ENCODE peak calls at places on chromosome 7, in six cellular contexts. R is testis, J is thoracic aorta, W is neural progenitor cell, K is adrenal gland, E is body of pancreas. Z is an unnamed sample. For H3K36me3, the result is how much of the 10 kb centered on the place peaks cover.

GRCh38 chr7:516606-517456 is 2.8 kb downstream of the PDGFA start:
- DNase-seq in W (peak), E (peak), R (no peak), K (peak), J (no peak), Z (peak)

GRCh38 chr7:78438433-78438832 is 639.9 kb downstream of the PHTF2 start:
- DNase-seq in E (peak), J (no peak), W (no peak), K (no peak), R (no peak), Z (no peak)

GRCh38 chr7:142612264-142612881 is 136.9 kb upstream of the PRSS1 start:
- DNase-seq in R (peak), W (no peak), J (no peak), K (peak), E (no peak), Z (no peak)

GRCh38 chr7:152411389-152411788 is 24.4 kb downstream of the KMT2C start:
- DNase-seq in J (no peak), R (peak), W (peak), K (no peak), E (no peak), Z (peak)

GRCh38 chr7:132084776-132085388 is 491.4 kb downstream of the PLXNA4 start:
- DNase-seq in K (peak), E (peak), J (no peak), W (no peak), R (no peak), Z (peak)

GRCh38 chr7:24842449-24843241 is 85.4 kb upstream of the GSDME start:
- DNase-seq in J (no peak), W (peak), R (no peak), K (no peak), E (no peak), Z (no peak)

GRCh38 chr7:151794508-151795167 is 82.3 kb downstream of the PRKAG2 start:
- DNase-seq in J (no peak), E (no peak), R (no peak), W (no peak), K (peak), Z (peak)

GRCh38 chr7:21944616-21945373 is 904 bp downstream of the CDCA7L start:
- DNase-seq in K (no peak), W (peak), J (no peak), E (peak), R (peak), Z (peak)

GRCh38 chr7:1698221-1698620 is 28.1 kb downstream of the ELFN1 start:
- DNase-seq in E (no peak), K (no peak), J (no peak), R (no peak), W (no peak), Z (no peak)

GRCh38 chr7:46444266-46444665 is 523.2 kb upstream of the IGFBP3 start:
- DNase-seq in R (no peak), J (no peak), K (no peak), W (no peak), E (no peak), Z (no peak)

GRCh38 chr7:114660007-114660406 is 245.4 kb downstream of the FOXP2 start:
- DNase-seq in K (no peak), J (no peak), R (no peak), E (no peak), W (no peak), Z (no peak)

GRCh38 chr7:95723583-95724180 is 48.7 kb upstream of the DYNC1I1 start:
- DNase-seq in W (peak), K (peak), R (peak), E (peak), J (no peak), Z (peak)

GRCh38 chr7:38367301-38367700 is 93.9 kb upstream of the TARP start:
- DNase-seq in R (no peak), J (no peak), W (no peak), K (no peak), E (no peak), Z (no peak)

GRCh38 chr7:15915694-15916093 is 229.2 kb upstream of the MEOX2 start:
- DNase-seq in W (no peak), E (no peak), K (no peak), R (no peak), J (no peak), Z (no peak)

GRCh38 chr7:33979300-33979806 is 74.0 kb downstream of the BMPER start:
- DNase-seq in W (no peak), J (no peak), E (no peak), K (no peak), R (no peak), Z (no peak)

GRCh38 chr7:106313456-106313891 is 28.7 kb upstream of the NAMPT start:
- DNase-seq in J (no peak), W (no peak), R (no peak), K (no peak), E (no peak), Z (no peak)

GRCh38 chr7:47351233-47352154 is 230.4 kb downstream of the TNS3 start:
- DNase-seq in J (no peak), E (no peak), K (no peak), R (no peak), W (peak), Z (no peak)

GRCh38 chr7:67696124-67696523 is 699.5 kb downstream of the TYW1 start:
- DNase-seq in J (no peak), K (no peak), E (no peak), W (no peak), R (no peak), Z (no peak)

GRCh38 chr7:94513565-94513860 is 3.9 kb downstream of the CASD1 start:
- DNase-seq in R (no peak), K (no peak), J (no peak), E (no peak), W (no peak), Z (no peak)

GRCh38 chr7:78702770-78703169 is 750.7 kb downstream of the MAGI2 start:
- DNase-seq in E (no peak), W (no peak), R (no peak), J (no peak), K (no peak), Z (no peak)

GRCh38 chr7:66815976-66816375 is 75.4 kb downstream of the RABGEF1 start:
- DNase-seq in K (no peak), J (no peak), E (no peak), R (no peak), W (no peak), Z (no peak)

GRCh38 chr7:70660154-70660818 is 471.7 kb upstream of the GALNT17 start:
- DNase-seq in E (no peak), W (no peak), K (no peak), J (no peak), R (no peak), Z (no peak)

DNA sequence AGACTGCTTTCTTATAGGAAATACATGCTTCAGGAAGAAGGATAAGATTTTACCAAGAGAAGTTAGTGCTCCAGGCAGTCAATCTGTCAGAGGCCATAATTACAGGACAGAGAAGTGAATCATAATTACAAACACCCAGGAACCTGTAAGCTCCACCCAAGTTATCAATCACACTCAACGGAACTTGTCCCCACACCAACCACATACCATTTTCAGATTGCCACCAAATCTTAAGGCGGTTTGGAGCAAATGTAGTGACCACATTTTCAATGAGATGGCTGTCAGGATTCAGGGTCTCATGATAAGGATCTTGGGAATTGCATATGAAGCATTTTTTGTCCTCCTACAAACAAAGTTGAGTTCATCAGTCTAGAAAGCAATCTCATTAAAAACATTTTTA is 4.8 kb downstream of the LAMB1 start:
- DNase-seq in R (no peak), W (no peak), K (no peak), J (no peak), E (no peak), Z (no peak)
- H3K4me3 ChIP-seq in R (no peak), W (no peak), K (no peak), J (no peak), E (no peak), Z (no peak)

GRCh38 chr7:105050493-105050892 is 36.5 kb downstream of the KMT2E start:
- DNase-seq in J (no peak), K (no peak), E (no peak), W (no peak), R (no peak), Z (no peak)
- H3K36me3 ChIP-seq in J (under half), K (under half), E (under half), W (under half), R (under half), Z (under half)

GRCh38 chr7:44080686-44081265 is 1.6 kb downstream of the POLM start:
- DNase-seq in K (no peak), W (no peak), E (no peak), R (no peak), J (no peak), Z (no peak)
- H3K4me3 ChIP-seq in K (no peak), W (no peak), E (no peak), R (no peak), J (peak), Z (peak)

DNA sequence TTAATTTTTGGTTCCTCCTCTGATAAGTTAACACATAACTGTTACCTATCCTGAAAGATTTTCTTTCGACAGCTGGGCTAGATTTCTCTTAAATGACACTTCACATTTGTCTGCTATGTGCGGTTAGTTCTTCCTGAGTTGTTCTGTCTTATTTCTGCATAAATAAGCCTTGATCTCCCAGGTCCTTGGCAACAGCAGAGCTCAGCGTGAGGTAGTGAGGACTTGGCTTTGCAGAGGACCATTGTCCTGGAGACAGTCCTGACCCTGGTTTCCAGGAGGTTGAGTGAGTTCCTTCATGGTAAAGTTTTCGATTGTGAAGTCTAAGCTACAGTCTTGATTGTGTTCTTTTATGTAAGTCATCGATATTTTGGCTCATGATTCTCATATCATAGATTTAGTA is 23.7 kb downstream of the SND1 start:
- DNase-seq in K (no peak), E (no peak), R (no peak), J (no peak), W (no peak), Z (no peak)
- H3K36me3 ChIP-seq in K (under half), E (under half), R (under half), J (under half), W (under half), Z (under half)

Z was measured in GM23338.